ENCODE peak calls at places on chromosomes 13 and 19, in four cellular contexts. One of them, this sample, is unnamed.

GRCh38 chr13:51221674-51222509 is at the start of gene FAM124A:
- DNase-seq in Ammon's horn: peak
- DNase-seq in stimulated activated CD4-positive, alpha-beta T cell treated with anti-CD3 and anti-CD28 coated beads, Interleukin-4, amount 100 ng/mL, for 4 hours: peak
- DNase-seq in neuronal stem cell: peak
- DNase-seq in this sample: peak

GRCh38 chr19:14507704-14508246 is 10.4 kb downstream of the DNAJB1 start:
- DNase-seq in neuronal stem cell: no peak
- DNase-seq in Ammon's horn: no peak
- DNase-seq in stimulated activated CD4-positive, alpha-beta T cell treated with anti-CD3 and anti-CD28 coated beads, Interleukin-4, amount 100 ng/mL, for 4 hours: no peak
- DNase-seq in this sample: no peak

GRCh38 chr19:38196948-38197656 is 26.9 kb downstream of the DPF1 start:
- DNase-seq in neuronal stem cell: no peak
- DNase-seq in Ammon's horn: no peak
- DNase-seq in stimulated activated CD4-positive, alpha-beta T cell treated with anti-CD3 and anti-CD28 coated beads, Interleukin-4, amount 100 ng/mL, for 4 hours: no peak
- DNase-seq in this sample: no peak

GRCh38 chr13:79295906-79296564 is 110.0 kb downstream of the RBM26 start:
- DNase-seq in neuronal stem cell: no peak
- DNase-seq in stimulated activated CD4-positive, alpha-beta T cell treated with anti-CD3 and anti-CD28 coated beads, Interleukin-4, amount 100 ng/mL, for 4 hours: no peak
- DNase-seq in Ammon's horn: peak
- DNase-seq in this sample: no peak

GRCh38 chr19:7926021-7926726 is at the start of gene CTXN1:
- DNase-seq in neuronal stem cell: peak
- DNase-seq in Ammon's horn: peak
- DNase-seq in stimulated activated CD4-positive, alpha-beta T cell treated with anti-CD3 and anti-CD28 coated beads, Interleukin-4, amount 100 ng/mL, for 4 hours: peak
- DNase-seq in this sample: no peak

GRCh38 chr13:73657821-73658540 is 476.2 kb downstream of the KLF12 start:
- DNase-seq in neuronal stem cell: no peak
- DNase-seq in stimulated activated CD4-positive, alpha-beta T cell treated with anti-CD3 and anti-CD28 coated beads, Interleukin-4, amount 100 ng/mL, for 4 hours: no peak
- DNase-seq in Ammon's horn: peak
- DNase-seq in this sample: peak

GRCh38 chr13:95784891-95785290 is 108.0 kb downstream of the DNAJC3 start:
- DNase-seq in stimulated activated CD4-positive, alpha-beta T cell treated with anti-CD3 and anti-CD28 coated beads, Interleukin-4, amount 100 ng/mL, for 4 hours: no peak
- DNase-seq in neuronal stem cell: no peak
- DNase-seq in Ammon's horn: no peak
- DNase-seq in this sample: no peak

GRCh38 chr13:48862572-48862971 is 113.1 kb upstream of the FNDC3A start:
- DNase-seq in stimulated activated CD4-positive, alpha-beta T cell treated with anti-CD3 and anti-CD28 coated beads, Interleukin-4, amount 100 ng/mL, for 4 hours: no peak
- DNase-seq in neuronal stem cell: no peak
- DNase-seq in Ammon's horn: no peak
- DNase-seq in this sample: no peak

GRCh38 chr13:113403255-113404104 is 39.5 kb upstream of the GRTP1 start:
- DNase-seq in Ammon's horn: no peak
- DNase-seq in stimulated activated CD4-positive, alpha-beta T cell treated with anti-CD3 and anti-CD28 coated beads, Interleukin-4, amount 100 ng/mL, for 4 hours: no peak
- DNase-seq in neuronal stem cell: no peak
- DNase-seq in this sample: no peak

This sample was measured in cerebellar cortex.